ENCODE peak calls at places on chromosomes 11 and 22, in four cellular contexts. S is fibroblast of mammary gland; I is RWPE1; Q is CD4-positive, alpha-beta T cell. Y is an unnamed sample.

GRCh38 chr11:61827573-61828378 is at the start of gene FADS2:
- DNase-seq in S (peak), I (peak), Q (peak), Y (peak)

GRCh38 chr11:81963018-81963417 is 770.6 kb downstream of the FAM181B start:
- DNase-seq in I (peak), S (peak), Q (no peak), Y (peak)

GRCh38 chr11:94658386-94658785 is 91.2 kb downstream of the PIWIL4 start:
- DNase-seq in S (no peak), Q (no peak), I (no peak), Y (no peak)

GRCh38 chr11:117096140-117096972 is 1.9 kb downstream of the SIK3 start:
- DNase-seq in Q (no peak), S (no peak), I (no peak), Y (peak)

GRCh38 chr11:1237128-1237580 is 14.3 kb downstream of the MUC5B start:
- DNase-seq in S (no peak), Q (no peak), I (no peak), Y (no peak)

GRCh38 chr11:133936136-133936535 is 20.6 kb downstream of the IGSF9B start:
- DNase-seq in S (no peak), I (no peak), Q (no peak), Y (no peak)

GRCh38 chr11:2539761-2540520 is 95.1 kb downstream of the KCNQ1 start:
- DNase-seq in S (no peak), I (no peak), Q (no peak), Y (no peak)

GRCh38 chr11:30876228-30876627 is 290.1 kb upstream of the MPPED2 start:
- DNase-seq in Q (no peak), S (no peak), I (no peak), Y (no peak)

GRCh38 chr22:41844513-41844912 is 11.6 kb downstream of the SREBF2 start:
- DNase-seq in I (no peak), Q (no peak), S (no peak), Y (no peak)

GRCh38 chr11:75595511-75595910 is 33.5 kb downstream of the SERPINH1 start:
- DNase-seq in S (no peak), Q (no peak), I (no peak), Y (no peak)

DNA sequence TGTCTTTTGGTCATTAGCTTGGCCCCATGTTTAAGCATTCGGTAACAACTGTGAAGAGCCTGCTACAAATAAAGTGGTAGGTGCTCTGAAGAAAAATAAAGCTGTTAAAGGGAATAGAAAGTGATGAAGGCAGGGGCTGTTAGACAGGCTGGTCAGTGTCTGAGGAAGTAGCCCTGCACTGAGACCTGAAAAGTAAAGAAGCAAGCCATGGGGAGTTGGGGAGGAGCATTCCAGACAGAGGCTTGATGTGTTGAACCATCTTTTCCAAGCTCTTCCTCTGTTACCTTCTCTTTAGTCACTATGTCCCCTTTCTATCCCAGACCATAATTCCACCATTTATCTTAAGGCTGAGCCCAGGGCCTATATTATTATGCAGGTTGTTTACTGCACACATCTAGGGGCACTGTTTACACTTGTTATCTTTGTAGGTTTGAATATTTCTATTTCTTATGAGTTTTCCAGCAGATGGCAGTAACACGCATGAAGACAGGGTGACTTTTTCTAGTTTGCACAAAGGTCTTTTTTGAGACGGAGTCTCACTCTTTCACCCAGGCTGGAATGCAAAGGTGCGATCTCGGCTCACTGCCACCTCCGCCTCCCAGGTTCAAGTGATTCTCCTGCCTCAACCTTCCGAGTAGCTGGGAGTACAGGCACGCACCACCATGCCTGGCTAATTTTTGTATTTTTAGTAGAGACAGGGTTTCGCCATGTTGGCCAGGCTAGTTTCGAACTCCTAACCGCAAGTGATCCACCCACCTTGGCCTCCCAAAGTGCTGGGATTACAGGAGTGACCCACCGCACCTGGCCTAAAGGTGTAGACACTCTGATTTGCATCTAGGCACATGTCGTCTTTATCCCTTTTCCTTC is 23.0 kb downstream of the ZFTA start:
- DNase-seq in S (no peak), Q (no peak), I (no peak), Y (peak)
- TF ChIP-seq CTCF in S (peak), Q (no peak), I (no peak), Y (no peak)

DNA sequence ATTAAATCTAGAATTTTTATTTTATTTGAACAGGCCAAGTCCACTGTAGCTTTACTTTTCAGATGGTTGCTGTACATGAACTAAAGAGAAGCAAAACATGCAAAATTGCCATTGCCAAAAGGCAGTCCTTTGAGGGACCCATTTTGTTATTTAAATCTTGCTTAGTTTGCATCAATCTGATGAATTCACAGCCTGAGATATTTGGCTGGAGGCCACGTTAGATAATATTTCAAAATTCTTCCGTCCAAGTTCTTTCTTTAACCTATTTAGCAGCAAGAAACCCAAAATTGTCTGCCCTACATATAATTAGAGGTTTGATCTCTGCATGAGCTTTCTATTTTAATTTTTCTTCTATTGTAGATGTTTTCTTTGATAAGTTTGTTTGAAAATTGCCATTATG is 1706.9 kb upstream of the RAG2 start:
- DNase-seq in I (no peak), S (no peak), Q (no peak), Y (peak)
- TF ChIP-seq CTCF in I (no peak), S (no peak), Q (no peak), Y (no peak)

GRCh38 chr22:19494676-19495173 is 15.0 kb downstream of the CDC45 start:
- DNase-seq in I (no peak), Q (no peak), S (no peak), Y (no peak)

GRCh38 chr22:19496324-19496630 is 16.6 kb downstream of the CDC45 start:
- DNase-seq in I (no peak), S (no peak), Q (no peak), Y (no peak)

GRCh38 chr22:19497245-19497644 is 17.5 kb downstream of the CDC45 start:
- DNase-seq in Q (no peak), I (no peak), S (peak), Y (peak)

GRCh38 chr22:19494001-19494560 is 14.4 kb downstream of the CDC45 start:
- DNase-seq in Q (no peak), I (no peak), S (no peak), Y (no peak)

GRCh38 chr22:19495562-19496323 is 16.0 kb downstream of the CDC45 start:
- DNase-seq in I (no peak), Q (no peak), S (peak), Y (peak)
- TF ChIP-seq CTCF in I (no peak), Q (peak), S (peak), Y (peak)

GRCh38 chr11:125075900-125076317 is 12.8 kb downstream of the SLC37A2 start:
- DNase-seq in S (no peak), I (peak), Q (no peak), Y (no peak)
- TF ChIP-seq CTCF in S (no peak), I (no peak), Q (no peak), Y (no peak)

DNA sequence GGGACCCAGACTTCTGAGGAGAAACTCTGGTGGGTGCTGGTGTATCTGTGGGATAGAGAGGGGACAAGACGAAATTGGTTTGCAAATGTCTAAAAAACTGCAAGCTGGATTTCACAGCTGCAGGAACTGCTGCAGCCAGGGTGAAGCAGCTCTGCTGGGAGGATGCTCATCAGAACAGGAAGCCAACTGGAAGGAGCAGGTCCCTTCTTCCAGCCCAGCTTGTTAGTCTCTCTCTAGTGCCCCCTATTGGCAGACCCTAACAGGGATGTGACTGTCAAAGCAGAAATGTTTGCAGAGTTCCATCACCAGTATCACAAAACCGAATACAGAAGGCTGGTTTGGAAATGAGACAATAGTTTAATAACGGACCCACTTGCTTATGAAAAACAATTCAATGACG is 74.8 kb upstream of the SLC22A12 start:
- DNase-seq in I (no peak), Q (no peak), S (no peak), Y (no peak)
- TF ChIP-seq CTCF in I (no peak), Q (no peak), S (peak), Y (peak)

Y was measured in cardiac fibroblast.